ENCODE peak calls at places on chromosomes 2 and 18, in nine cellular contexts. H is NCI-H1092, U is upper lobe of right lung, B is NCI-H2029 treated with DMSO at 0.1 percent for 48 hours, C is stomach, J is KG1, M is ELF-1, S is KBM-7, E is left ventricle myocardium superior. T is an unnamed sample.

GRCh38 chr2:120722603-120723421 is 12.9 kb upstream of the GLI2 start:
- DNase-seq in H (no peak), U (peak; percentile 22), B (no peak), C (peak; percentile 14), J (no peak), M (peak; percentile 58), S (no peak), E (no peak), T (no peak)

GRCh38 chr18:9575558-9575957 is 38.8 kb downstream of the PPP4R1 start:
- DNase-seq in H (no peak), U (peak; percentile 64), B (peak; percentile 20), C (peak; percentile 85), J (no peak), M (peak; percentile 27), S (no peak), E (peak; percentile 52), T (no peak)

GRCh38 chr2:21028021-21028947 is 15.6 kb downstream of the APOB start:
- DNase-seq in H (no peak), U (no peak), B (no peak), C (no peak), J (no peak), M (no peak), S (no peak), E (no peak), T (no peak)

GRCh38 chr2:127105656-127106456 is 1.1 kb downstream of the BIN1 start:
- DNase-seq in H (peak; percentile 27), U (peak; percentile 77), B (no peak), C (no peak), J (no peak), M (peak; percentile 76), S (peak; percentile 30), E (peak; percentile 51), T (peak; percentile 31)

GRCh38 chr2:134160793-134161504 is 92.9 kb upstream of the MGAT5 start:
- DNase-seq in H (no peak), U (no peak), B (no peak), C (no peak), J (no peak), M (peak; percentile 34), S (peak; percentile 67), E (peak; percentile 55), T (no peak)

GRCh38 chr18:24672165-24672950 is 211.9 kb downstream of the HRH4 start:
- DNase-seq in H (no peak), U (no peak), B (no peak), C (no peak), J (no peak), M (no peak), S (peak; percentile 53), E (no peak), T (no peak)

GRCh38 chr18:52175406-52175805 is 164.6 kb upstream of the DCC start:
- DNase-seq in H (no peak), U (no peak), B (no peak), C (no peak), J (no peak), M (no peak), S (no peak), E (no peak), T (no peak)

GRCh38 chr2:234289789-234290188 is 207.1 kb downstream of the ARL4C start:
- DNase-seq in H (no peak), U (no peak), B (no peak), C (no peak), J (no peak), M (peak; percentile 44), S (no peak), E (no peak), T (no peak)

GRCh38 chr2:138486347-138487198 is 15.0 kb upstream of the SPOPL start:
- DNase-seq in H (no peak), U (no peak), B (no peak), C (no peak), J (no peak), M (no peak), S (no peak), E (no peak), T (no peak)

GRCh38 chr18:73939391-73939790 is 208.2 kb downstream of the FBXO15 start:
- DNase-seq in H (no peak), U (no peak), B (no peak), C (no peak), J (no peak), M (no peak), S (no peak), E (no peak), T (no peak)

GRCh38 chr2:207630491-207630890 is 5.3 kb upstream of the METTL21A start:
- DNase-seq in H (no peak), U (no peak), B (no peak), C (no peak), J (no peak), M (no peak), S (no peak), E (no peak), T (no peak)

GRCh38 chr2:105431367-105432088 is 32.7 kb upstream of the FHL2 start:
- DNase-seq in H (peak; percentile 38), U (no peak), B (peak; percentile 71), C (no peak), J (no peak), M (no peak), S (no peak), E (peak; percentile 83), T (no peak)

GRCh38 chr2:109451671-109452070 is 162.1 kb downstream of the SEPTIN10 start:
- DNase-seq in H (no peak), U (peak; percentile 69), B (no peak), C (no peak), J (no peak), M (no peak), S (no peak), E (no peak), T (no peak)

GRCh38 chr2:135064149-135064548 is 12.1 kb downstream of the RAB3GAP1 start:
- DNase-seq in H (no peak), U (no peak), B (no peak), C (no peak), J (no peak), M (no peak), S (no peak), E (no peak), T (no peak)

GRCh38 chr2:10083692-10084566 is 3.7 kb upstream of the CYS1 start:
- DNase-seq in H (no peak), U (no peak), B (peak; percentile 39), C (no peak), J (no peak), M (no peak), S (no peak), E (no peak), T (no peak)

GRCh38 chr2:235693279-235693678 is 199.4 kb downstream of the AGAP1 start:
- DNase-seq in H (no peak), U (no peak), B (no peak), C (no peak), J (no peak), M (no peak), S (no peak), E (no peak), T (no peak)

GRCh38 chr18:79010802-79011201 is 31.2 kb downstream of the SALL3 start:
- DNase-seq in H (no peak), U (no peak), B (no peak), C (no peak), J (no peak), M (no peak), S (no peak), E (no peak), T (no peak)

GRCh38 chr2:216791303-216791702 is 68.6 kb downstream of the TNP1 start:
- DNase-seq in H (no peak), U (no peak), B (no peak), C (no peak), J (no peak), M (no peak), S (no peak), E (no peak), T (no peak)

GRCh38 chr2:135585586-135585985 is 54.3 kb downstream of the R3HDM1 start:
- DNase-seq in H (no peak), U (no peak), B (no peak), C (no peak), J (no peak), M (no peak), S (no peak), E (no peak), T (no peak)

GRCh38 chr2:208820289-208820688 is 413.7 kb downstream of the PTH2R start:
- DNase-seq in H (peak; percentile 11), U (no peak), B (no peak), C (no peak), J (no peak), M (no peak), S (peak; percentile 4), E (no peak), T (no peak)

GRCh38 chr2:189221811-189222210 is 42.2 kb upstream of the COL5A2 start:
- DNase-seq in H (no peak), U (no peak), B (no peak), C (no peak), J (no peak), M (no peak), S (no peak), E (no peak), T (no peak)

GRCh38 chr2:25833566-25833965 is 44.7 kb downstream of the ASXL2 start:
- DNase-seq in H (no peak), U (no peak), B (no peak), C (no peak), J (no peak), M (no peak), S (no peak), E (no peak), T (no peak)

GRCh38 chr2:28390857-28391563 is 1.6 kb upstream of the FOSL2 start:
- DNase-seq in H (no peak), U (peak; percentile 91), B (no peak), C (peak; percentile 81), J (no peak), M (peak; percentile 82), S (no peak), E (peak; percentile 94), T (no peak)

GRCh38 chr18:48227206-48227605 is 182.0 kb downstream of the ZBTB7C start:
- DNase-seq in H (no peak), U (no peak), B (peak; percentile 29), C (no peak), J (no peak), M (no peak), S (no peak), E (no peak), T (peak; percentile 28)